ENCODE peak calls at places on chromosome 15, in four cellular contexts. W is dorsolateral prefrontal cortex, K is COR-L47, Y is neural crest cell. N is an unnamed sample.

GRCh38 chr15:52171386-52171785 is 19.8 kb downstream of the GNB5 start:
- DNase-seq in K (no peak), W (no peak), Y (no peak), N (peak; percentile 68)

GRCh38 chr15:64699767-64700388 is 75.5 kb downstream of the RBPMS2 start:
- DNase-seq in K (no peak), W (no peak), Y (peak; percentile 18), N (peak; percentile 42)

GRCh38 chr15:75109731-75110130 is 86.3 kb downstream of the PPCDC start:
- DNase-seq in Y (no peak), K (no peak), W (no peak), N (no peak)

GRCh38 chr15:97259943-97260342 is 700.6 kb upstream of the ARRDC4 start:
- DNase-seq in K (no peak), Y (no peak), W (no peak), N (no peak)

GRCh38 chr15:79640206-79640605 is 208.1 kb downstream of the MINAR1 start:
- DNase-seq in W (no peak), K (no peak), Y (no peak), N (no peak)

GRCh38 chr15:93359780-93360161 is 270.8 kb upstream of the RGMA start:
- DNase-seq in Y (no peak), W (no peak), K (no peak), N (no peak)

GRCh38 chr15:83285979-83286553 is 1.6 kb upstream of the BNC1 start:
- DNase-seq in Y (no peak), W (no peak), K (no peak), N (no peak)

GRCh38 chr15:68307131-68307928 is 29.8 kb downstream of the FEM1B start:
- DNase-seq in K (no peak), Y (no peak), W (no peak), N (no peak)

GRCh38 chr15:59313703-59314332 is 58.9 kb downstream of the MYO1E start:
- DNase-seq in K (peak; percentile 93), W (no peak), Y (no peak), N (peak; percentile 99)

GRCh38 chr15:99187886-99188285 is 61.5 kb downstream of the TTC23 start:
- DNase-seq in Y (no peak), K (no peak), W (no peak), N (no peak)

GRCh38 chr15:81160312-81161214 is 26.5 kb downstream of the CFAP161 start:
- DNase-seq in K (peak; percentile 53), Y (no peak), W (no peak), N (peak; percentile 66)

GRCh38 chr15:87224409-87224808 is 1032.1 kb downstream of the NTRK3 start:
- DNase-seq in Y (no peak), W (no peak), K (no peak), N (no peak)

GRCh38 chr15:63835211-63835568 is 1.4 kb upstream of the HERC1 start:
- DNase-seq in W (no peak), Y (no peak), K (no peak), N (no peak)

GRCh38 chr15:91861223-91861622 is 7.7 kb downstream of the SLCO3A1 start:
- DNase-seq in W (no peak), K (no peak), Y (no peak), N (no peak)

GRCh38 chr15:49379996-49380395 is 43.0 kb upstream of the FGF7 start:
- DNase-seq in W (no peak), Y (no peak), K (no peak), N (no peak)

GRCh38 chr15:30038667-30039523 is 43.9 kb upstream of the GOLGA8J start:
- DNase-seq in Y (no peak), K (peak; percentile 63), W (no peak), N (peak; percentile 36)

GRCh38 chr15:101091080-101092017 is 160.5 kb downstream of the CHSY1 start:
- DNase-seq in K (no peak), Y (peak; percentile 72), W (no peak), N (no peak)

GRCh38 chr15:36784717-36785116 is 205.3 kb downstream of the CDIN1 start:
- DNase-seq in Y (no peak), K (no peak), W (no peak), N (no peak)

GRCh38 chr15:78394981-78395619 is 42.9 kb upstream of the IREB2 start:
- DNase-seq in Y (no peak), W (no peak), K (peak; percentile 97), N (peak; percentile 90)

GRCh38 chr15:39580630-39581500 is at the start of gene THBS1:
- DNase-seq in W (no peak), Y (peak; percentile 68), K (no peak), N (peak; percentile 78)

GRCh38 chr15:74264081-74264501 is 28.0 kb downstream of the CCDC33 start:
- DNase-seq in Y (peak; percentile 25), W (no peak), K (peak; percentile 78), N (peak; percentile 73)

GRCh38 chr15:71003314-71003713 is 110.7 kb downstream of the LRRC49 start:
- DNase-seq in W (no peak), K (no peak), Y (no peak), N (no peak)

GRCh38 chr15:31212286-31212685 is 110.8 kb upstream of the TRPM1 start:
- DNase-seq in K (no peak), W (no peak), Y (no peak), N (no peak)

GRCh38 chr15:75578948-75579908 is at the start of gene PTPN9:
- DNase-seq in K (peak; percentile 86), Y (peak; percentile 78), W (peak; percentile 65), N (peak; percentile 92)